ENCODE peak calls at places on chromosome 14, in seven cellular contexts. Y, Q, H, V, U, K and M are unnamed samples.
A peak's percentile ranks its signal among the peaks of the same experiment; 100 is the strongest.

GRCh38 chr14:50260511-50260910 is 29.1 kb upstream of the SOS2 start:
- DNase-seq in Y (no peak), Q (no peak), H (no peak), V (peak; percentile 19), U (peak; percentile 23), K (no peak), M (peak; percentile 7)

GRCh38 chr14:57274551-57274950 is 5.8 kb downstream of the AP5M1 start:
- DNase-seq in Y (no peak), Q (no peak), H (no peak), V (no peak), U (no peak), K (no peak), M (no peak)

GRCh38 chr14:100695423-100695738 is 31.3 kb upstream of the DLK1 start:
- DNase-seq in Y (no peak), Q (no peak), H (no peak), V (no peak), U (no peak), K (no peak), M (no peak)

GRCh38 chr14:93231129-93231979 is 24.3 kb downstream of the UBR7 start:
- DNase-seq in Y (no peak), Q (no peak), H (no peak), V (peak; percentile 95), U (no peak), K (no peak), M (no peak)

GRCh38 chr14:90692826-90693225 is 123.4 kb downstream of the TTC7B start:
- DNase-seq in Y (no peak), Q (no peak), H (no peak), V (no peak), U (no peak), K (no peak), M (no peak)

GRCh38 chr14:20434701-20435453 is 1.1 kb downstream of the KLHL33 start:
- DNase-seq in Y (no peak), Q (no peak), H (no peak), V (no peak), U (no peak), K (no peak), M (no peak)

GRCh38 chr14:21467620-21468019 is 9.1 kb downstream of the RAB2B start:
- DNase-seq in Y (no peak), Q (no peak), H (no peak), V (no peak), U (no peak), K (no peak), M (no peak)

GRCh38 chr14:88029500-88029899 is 24.6 kb downstream of the GPR65 start:
- DNase-seq in Y (no peak), Q (no peak), H (no peak), V (no peak), U (no peak), K (no peak), M (no peak)

GRCh38 chr14:104895786-104896642 is 28.7 kb upstream of the PLD4 start:
- DNase-seq in Y (no peak), Q (no peak), H (peak; percentile 19), V (peak; percentile 61), U (no peak), K (no peak), M (peak; percentile 9)

GRCh38 chr14:28765907-28766504 is 581 bp upstream of the FOXG1 start:
- DNase-seq in Y (no peak), Q (peak; percentile 22), H (no peak), V (peak; percentile 41), U (no peak), K (no peak), M (no peak)

GRCh38 chr14:104882325-104882973 is 17.4 kb downstream of the CEP170B start:
- DNase-seq in Y (no peak), Q (peak; percentile 79), H (no peak), V (peak; percentile 55), U (no peak), K (peak; percentile 49), M (peak; percentile 74)

DNA sequence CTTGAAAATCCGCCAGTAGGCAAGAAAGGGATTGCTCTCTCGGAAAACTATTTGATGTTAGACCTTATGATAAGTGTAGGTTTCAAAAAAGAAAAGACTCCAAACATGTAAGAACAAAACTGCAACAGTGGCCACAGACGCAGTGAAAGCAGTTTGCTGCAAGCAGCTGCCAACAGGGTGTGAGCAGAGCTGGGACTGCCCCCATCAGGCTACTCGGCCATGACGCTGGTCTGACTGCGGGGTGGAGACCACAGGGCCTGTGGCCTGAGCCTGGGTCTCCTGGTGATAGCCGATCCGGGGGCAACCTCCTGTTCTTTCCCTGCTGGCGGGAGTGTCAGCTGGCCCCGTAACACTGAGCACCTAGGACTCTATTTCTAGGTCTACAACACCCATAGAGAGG is 63.2 kb downstream of the AMN start:
- DNase-seq in Y (peak; percentile 60), Q (no peak), H (peak; percentile 61), V (no peak), U (no peak), K (no peak), M (peak; percentile 69)
- TF ChIP-seq TAF1 in Y (no peak), Q (no peak), H (no peak), V (no peak), U (no peak), K (no peak), M (no peak)

GRCh38 chr14:77043177-77043983 is 14.9 kb upstream of the IRF2BPL start:
- DNase-seq in Y (peak; percentile 60), Q (no peak), H (no peak), V (no peak), U (peak; percentile 89), K (no peak), M (no peak)
- TF ChIP-seq TAF1 in Y (no peak), Q (no peak), H (no peak), V (no peak), U (no peak), K (no peak), M (no peak)

DNA sequence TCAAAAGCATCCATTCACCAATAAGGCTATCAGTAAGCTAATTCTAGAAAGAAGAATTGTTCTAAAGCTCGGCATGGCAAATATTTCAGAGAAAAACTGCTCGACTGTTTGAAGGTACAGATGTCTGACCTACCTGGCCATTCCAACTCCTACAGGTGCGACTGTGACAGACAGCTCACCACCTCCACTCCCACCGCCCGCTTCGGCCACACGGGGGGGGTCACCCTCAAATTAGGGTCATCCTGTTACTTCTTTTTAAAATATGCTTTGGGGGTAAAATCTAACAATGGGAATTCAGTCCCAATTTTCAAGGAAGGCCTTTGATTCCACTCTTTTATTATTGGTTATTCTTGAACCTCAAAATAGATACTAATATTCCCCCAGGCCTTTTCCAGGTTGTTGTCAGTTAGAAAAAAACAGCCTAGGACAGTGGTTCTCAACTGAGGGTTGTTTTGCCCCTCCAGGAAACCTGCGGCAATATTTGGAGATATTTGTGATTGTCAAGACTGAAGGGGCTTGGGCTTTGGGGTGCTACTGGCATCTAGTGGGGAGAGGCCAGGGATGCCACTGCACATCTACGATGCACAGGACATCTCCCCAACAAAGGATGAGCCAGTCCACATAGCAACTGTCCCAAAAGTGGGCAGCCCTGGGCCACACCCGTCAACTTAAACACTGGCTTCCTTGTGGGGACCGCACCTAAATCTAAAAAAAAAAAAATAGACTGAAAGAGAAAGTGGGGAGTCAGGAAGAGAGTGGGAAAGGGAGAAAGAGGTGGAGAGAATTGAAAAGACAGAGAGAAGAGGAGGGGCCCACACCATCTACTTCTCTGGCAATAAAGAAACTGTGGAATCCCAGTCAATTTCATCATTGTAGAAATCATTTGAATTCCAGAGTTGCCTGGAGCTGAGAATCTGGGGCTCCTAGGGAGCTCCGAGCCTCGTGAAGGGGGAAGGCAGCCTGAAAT is 81.0 kb downstream of the BCL11B start:
- DNase-seq in Y (no peak), Q (no peak), H (no peak), V (no peak), U (no peak), K (no peak), M (no peak)
- TF ChIP-seq TAF1 in Y (no peak), Q (no peak), H (no peak), V (no peak), U (no peak), K (no peak), M (no peak)

DNA sequence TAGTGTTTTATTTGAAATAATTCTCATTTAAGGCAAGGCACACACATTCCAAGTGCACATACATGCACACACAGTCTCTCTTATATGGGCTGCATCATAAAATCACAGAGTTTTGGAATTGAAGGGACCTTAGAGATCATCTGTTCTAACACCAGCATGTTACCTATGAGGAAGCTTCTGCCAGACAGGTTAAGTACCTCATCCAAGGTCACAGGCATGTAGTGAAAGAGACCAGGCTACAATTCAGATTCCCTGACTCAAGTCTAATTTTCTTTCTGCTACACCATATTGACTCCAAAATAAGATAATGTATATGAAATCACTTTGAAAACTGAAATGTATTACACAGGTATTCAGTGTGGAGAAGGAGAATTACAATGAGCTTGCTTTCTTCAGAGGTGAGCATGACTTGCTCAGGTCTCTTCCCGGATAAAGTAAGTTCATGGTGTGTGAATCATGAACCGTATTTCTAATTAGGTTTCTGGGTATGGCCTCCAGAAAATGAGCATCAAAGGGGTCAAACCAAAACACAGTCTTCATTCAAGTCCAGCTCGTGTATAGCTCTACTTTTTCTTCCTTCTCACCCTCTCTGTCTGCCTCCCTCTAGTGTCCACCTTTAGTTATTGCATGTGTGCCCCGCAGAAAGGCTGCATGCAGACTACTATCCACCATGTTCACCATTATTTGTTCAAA is 411.9 kb downstream of the FUT8 start:
- DNase-seq in Y (peak; percentile 34), Q (peak; percentile 64), H (peak; percentile 41), V (peak; percentile 70), U (peak; percentile 57), K (no peak), M (peak; percentile 43)
- TF ChIP-seq TAF1 in Y (no peak), Q (no peak), H (no peak), V (no peak), U (no peak), K (no peak), M (no peak)

DNA sequence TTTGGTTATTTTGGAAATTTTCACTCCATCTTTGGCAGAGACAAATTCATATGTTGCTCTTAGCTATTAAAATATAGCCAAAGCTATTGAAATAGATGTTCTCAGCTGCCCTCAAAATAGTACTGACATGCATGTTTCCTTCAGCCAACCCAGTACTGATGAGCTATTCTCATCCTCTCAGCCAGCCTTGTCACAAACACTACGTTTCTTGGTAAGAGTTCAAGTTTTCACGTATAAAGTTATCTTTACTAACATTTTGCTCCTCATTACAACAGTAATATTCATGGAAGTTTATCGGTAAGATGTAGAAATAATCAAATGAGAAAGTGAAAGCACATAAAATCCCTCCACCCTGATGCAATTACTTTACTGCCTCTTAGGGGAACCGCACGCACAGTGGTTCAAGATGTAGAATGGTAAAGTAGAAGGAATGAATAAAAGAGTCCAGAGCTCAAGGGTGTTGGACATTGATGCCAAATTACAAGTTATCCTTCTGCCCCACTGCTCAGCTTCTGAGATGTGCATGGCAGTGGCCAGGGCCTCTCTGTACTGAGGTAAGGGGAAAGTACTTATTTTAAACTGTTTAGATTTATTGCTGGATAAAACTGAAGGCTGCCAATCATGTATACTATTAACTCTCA is 20.7 kb downstream of the GCH1 start:
- DNase-seq in Y (no peak), Q (no peak), H (no peak), V (no peak), U (no peak), K (no peak), M (no peak)
- TF ChIP-seq TAF1 in Y (no peak), Q (no peak), H (no peak), V (no peak), U (no peak), K (no peak), M (no peak)